ENCODE peak calls at places on chromosomes 13 and 19, in ten cellular contexts. One of them, this sample, is unnamed.

GRCh38 chr13:51793570-51794273 is 10.2 kb downstream of the DHRS12 start:
- DNase-seq in upper lobe of right lung: no peak
- DNase-seq in nephron progenitor cell: no peak
- DNase-seq in transverse colon: no peak
- DNase-seq in hepatic stellate cell: peak
- DNase-seq in anterior cingulate cortex: no peak
- DNase-seq in body of pancreas: peak
- DNase-seq in activated CD4-positive, alpha-beta T cell treated with anti-CD3 and anti-CD28 coated beads, Interleukin-2, amount 10 ng/mL, durations not matched to agents 7 days and 5 days: no peak
- DNase-seq in AG20443: peak
- DNase-seq in SW480: peak
- DNase-seq in this sample: no peak

GRCh38 chr13:73596382-73596781 is 537.6 kb downstream of the KLF5 start:
- DNase-seq in upper lobe of right lung: no peak
- DNase-seq in nephron progenitor cell: no peak
- DNase-seq in transverse colon: no peak
- DNase-seq in hepatic stellate cell: no peak
- DNase-seq in anterior cingulate cortex: no peak
- DNase-seq in body of pancreas: no peak
- DNase-seq in activated CD4-positive, alpha-beta T cell treated with anti-CD3 and anti-CD28 coated beads, Interleukin-2, amount 10 ng/mL, durations not matched to agents 7 days and 5 days: no peak
- DNase-seq in AG20443: no peak
- DNase-seq in SW480: no peak
- DNase-seq in this sample: no peak

GRCh38 chr19:49643466-49643865 is 1.5 kb downstream of the SCAF1 start:
- DNase-seq in upper lobe of right lung: no peak
- DNase-seq in nephron progenitor cell: no peak
- DNase-seq in transverse colon: no peak
- DNase-seq in hepatic stellate cell: no peak
- DNase-seq in anterior cingulate cortex: no peak
- DNase-seq in body of pancreas: no peak
- DNase-seq in activated CD4-positive, alpha-beta T cell treated with anti-CD3 and anti-CD28 coated beads, Interleukin-2, amount 10 ng/mL, durations not matched to agents 7 days and 5 days: no peak
- DNase-seq in AG20443: no peak
- DNase-seq in SW480: no peak
- DNase-seq in this sample: no peak

GRCh38 chr13:62302341-62302740 is 886.7 kb upstream of the PCDH20 start:
- DNase-seq in upper lobe of right lung: no peak
- DNase-seq in nephron progenitor cell: no peak
- DNase-seq in transverse colon: no peak
- DNase-seq in hepatic stellate cell: no peak
- DNase-seq in anterior cingulate cortex: no peak
- DNase-seq in body of pancreas: no peak
- DNase-seq in activated CD4-positive, alpha-beta T cell treated with anti-CD3 and anti-CD28 coated beads, Interleukin-2, amount 10 ng/mL, durations not matched to agents 7 days and 5 days: no peak
- DNase-seq in AG20443: no peak
- DNase-seq in SW480: no peak
- DNase-seq in this sample: no peak

GRCh38 chr13:50990540-50991506 is 81.2 kb downstream of the RNASEH2B start:
- DNase-seq in upper lobe of right lung: no peak
- DNase-seq in nephron progenitor cell: peak
- DNase-seq in transverse colon: peak
- DNase-seq in hepatic stellate cell: peak
- DNase-seq in anterior cingulate cortex: peak
- DNase-seq in body of pancreas: peak
- DNase-seq in activated CD4-positive, alpha-beta T cell treated with anti-CD3 and anti-CD28 coated beads, Interleukin-2, amount 10 ng/mL, durations not matched to agents 7 days and 5 days: no peak
- DNase-seq in AG20443: peak
- DNase-seq in SW480: no peak
- DNase-seq in this sample: no peak

GRCh38 chr19:1060689-1061088 is 6.3 kb upstream of the ARHGAP45 start:
- DNase-seq in upper lobe of right lung: no peak
- DNase-seq in nephron progenitor cell: no peak
- DNase-seq in transverse colon: no peak
- DNase-seq in hepatic stellate cell: no peak
- DNase-seq in anterior cingulate cortex: no peak
- DNase-seq in body of pancreas: no peak
- DNase-seq in activated CD4-positive, alpha-beta T cell treated with anti-CD3 and anti-CD28 coated beads, Interleukin-2, amount 10 ng/mL, durations not matched to agents 7 days and 5 days: no peak
- DNase-seq in AG20443: no peak
- DNase-seq in SW480: no peak
- DNase-seq in this sample: no peak

GRCh38 chr19:6250024-6250605 is 29.7 kb downstream of the MLLT1 start:
- DNase-seq in upper lobe of right lung: no peak
- DNase-seq in nephron progenitor cell: no peak
- DNase-seq in transverse colon: no peak
- DNase-seq in hepatic stellate cell: no peak
- DNase-seq in anterior cingulate cortex: no peak
- DNase-seq in body of pancreas: no peak
- DNase-seq in activated CD4-positive, alpha-beta T cell treated with anti-CD3 and anti-CD28 coated beads, Interleukin-2, amount 10 ng/mL, durations not matched to agents 7 days and 5 days: no peak
- DNase-seq in AG20443: no peak
- DNase-seq in SW480: no peak
- DNase-seq in this sample: no peak

GRCh38 chr13:98804336-98804855 is 51.9 kb upstream of the SLC15A1 start:
- DNase-seq in upper lobe of right lung: no peak
- DNase-seq in nephron progenitor cell: no peak
- DNase-seq in transverse colon: no peak
- DNase-seq in hepatic stellate cell: no peak
- DNase-seq in anterior cingulate cortex: no peak
- DNase-seq in body of pancreas: no peak
- DNase-seq in activated CD4-positive, alpha-beta T cell treated with anti-CD3 and anti-CD28 coated beads, Interleukin-2, amount 10 ng/mL, durations not matched to agents 7 days and 5 days: no peak
- DNase-seq in AG20443: no peak
- DNase-seq in SW480: no peak
- DNase-seq in this sample: no peak

GRCh38 chr13:46631184-46631542 is 78.2 kb downstream of the LRCH1 start:
- DNase-seq in upper lobe of right lung: no peak
- DNase-seq in nephron progenitor cell: no peak
- DNase-seq in transverse colon: no peak
- DNase-seq in hepatic stellate cell: no peak
- DNase-seq in anterior cingulate cortex: no peak
- DNase-seq in body of pancreas: no peak
- DNase-seq in activated CD4-positive, alpha-beta T cell treated with anti-CD3 and anti-CD28 coated beads, Interleukin-2, amount 10 ng/mL, durations not matched to agents 7 days and 5 days: no peak
- DNase-seq in AG20443: no peak
- DNase-seq in SW480: no peak
- DNase-seq in this sample: no peak

GRCh38 chr19:31054430-31054829 is 294.8 kb downstream of the TSHZ3 start:
- DNase-seq in upper lobe of right lung: no peak
- DNase-seq in nephron progenitor cell: peak
- DNase-seq in transverse colon: peak
- DNase-seq in hepatic stellate cell: peak
- DNase-seq in anterior cingulate cortex: no peak
- DNase-seq in body of pancreas: no peak
- DNase-seq in activated CD4-positive, alpha-beta T cell treated with anti-CD3 and anti-CD28 coated beads, Interleukin-2, amount 10 ng/mL, durations not matched to agents 7 days and 5 days: peak
- DNase-seq in AG20443: peak
- DNase-seq in SW480: peak
- DNase-seq in this sample: no peak

GRCh38 chr13:21689097-21689496 is 18.2 kb downstream of the FGF9 start:
- DNase-seq in upper lobe of right lung: no peak
- DNase-seq in nephron progenitor cell: no peak
- DNase-seq in transverse colon: no peak
- DNase-seq in hepatic stellate cell: no peak
- DNase-seq in anterior cingulate cortex: no peak
- DNase-seq in body of pancreas: no peak
- DNase-seq in activated CD4-positive, alpha-beta T cell treated with anti-CD3 and anti-CD28 coated beads, Interleukin-2, amount 10 ng/mL, durations not matched to agents 7 days and 5 days: no peak
- DNase-seq in AG20443: no peak
- DNase-seq in SW480: no peak
- DNase-seq in this sample: no peak

GRCh38 chr19:35712529-35712909 is 5.3 kb upstream of the KMT2B start:
- DNase-seq in upper lobe of right lung: no peak
- DNase-seq in nephron progenitor cell: no peak
- DNase-seq in transverse colon: no peak
- DNase-seq in hepatic stellate cell: no peak
- DNase-seq in anterior cingulate cortex: no peak
- DNase-seq in body of pancreas: no peak
- DNase-seq in activated CD4-positive, alpha-beta T cell treated with anti-CD3 and anti-CD28 coated beads, Interleukin-2, amount 10 ng/mL, durations not matched to agents 7 days and 5 days: no peak
- DNase-seq in AG20443: no peak
- DNase-seq in SW480: no peak
- DNase-seq in this sample: no peak

GRCh38 chr13:24033527-24034302 is 126.8 kb upstream of the SPATA13 start:
- DNase-seq in upper lobe of right lung: no peak
- DNase-seq in nephron progenitor cell: no peak
- DNase-seq in transverse colon: no peak
- DNase-seq in hepatic stellate cell: peak
- DNase-seq in anterior cingulate cortex: no peak
- DNase-seq in body of pancreas: peak
- DNase-seq in activated CD4-positive, alpha-beta T cell treated with anti-CD3 and anti-CD28 coated beads, Interleukin-2, amount 10 ng/mL, durations not matched to agents 7 days and 5 days: no peak
- DNase-seq in AG20443: peak
- DNase-seq in SW480: no peak
- DNase-seq in this sample: peak

GRCh38 chr13:46179576-46180368 is 2.2 kb downstream of the LCP1 start:
- DNase-seq in upper lobe of right lung: peak
- DNase-seq in nephron progenitor cell: no peak
- DNase-seq in transverse colon: peak
- DNase-seq in hepatic stellate cell: no peak
- DNase-seq in anterior cingulate cortex: no peak
- DNase-seq in body of pancreas: no peak
- DNase-seq in activated CD4-positive, alpha-beta T cell treated with anti-CD3 and anti-CD28 coated beads, Interleukin-2, amount 10 ng/mL, durations not matched to agents 7 days and 5 days: peak
- DNase-seq in AG20443: no peak
- DNase-seq in SW480: no peak
- DNase-seq in this sample: no peak

This sample was measured in ureter.